ENCODE peak calls at places on chromosome X, in ten cellular contexts. One of them, this sample, is unnamed.

GRCh38 chrX:82934980-82935379 is 573.1 kb upstream of the POU3F4 start:
- DNase-seq in cardiac fibroblast: no peak
- DNase-seq in astrocyte: no peak
- DNase-seq in GM12878: no peak
- DNase-seq in heart left ventricle: no peak
- DNase-seq in astrocyte of the cerebellum: no peak
- DNase-seq in cardiac muscle cell: no peak
- DNase-seq in left lung: no peak
- DNase-seq in upper lobe of right lung: no peak
- DNase-seq in AG10803: no peak
- DNase-seq in this sample: no peak

GRCh38 chrX:136662976-136663375 is 15.0 kb downstream of the CD40LG start:
- DNase-seq in cardiac muscle cell: no peak
- DNase-seq in astrocyte of the cerebellum: no peak
- DNase-seq in AG10803: no peak
- DNase-seq in astrocyte: no peak
- DNase-seq in upper lobe of right lung: no peak
- DNase-seq in left lung: no peak
- DNase-seq in heart left ventricle: no peak
- DNase-seq in cardiac fibroblast: no peak
- DNase-seq in GM12878: no peak
- DNase-seq in this sample: no peak

GRCh38 chrX:46433892-46434291 is 111.3 kb downstream of the ZNF674 start:
- DNase-seq in left lung: no peak
- DNase-seq in cardiac muscle cell: peak
- DNase-seq in astrocyte: peak
- DNase-seq in cardiac fibroblast: peak
- DNase-seq in astrocyte of the cerebellum: no peak
- DNase-seq in AG10803: peak
- DNase-seq in heart left ventricle: no peak
- DNase-seq in upper lobe of right lung: no peak
- DNase-seq in GM12878: no peak
- DNase-seq in this sample: no peak

GRCh38 chrX:46407753-46408130 is 137.5 kb downstream of the ZNF674 start:
- DNase-seq in cardiac muscle cell: peak
- DNase-seq in GM12878: no peak
- DNase-seq in cardiac fibroblast: peak
- DNase-seq in left lung: no peak
- DNase-seq in astrocyte: peak
- DNase-seq in AG10803: peak
- DNase-seq in astrocyte of the cerebellum: no peak
- DNase-seq in heart left ventricle: no peak
- DNase-seq in upper lobe of right lung: no peak
- DNase-seq in this sample: no peak

GRCh38 chrX:110401142-110401541 is 42.5 kb downstream of the RTL9 start:
- DNase-seq in upper lobe of right lung: no peak
- DNase-seq in astrocyte: no peak
- DNase-seq in AG10803: no peak
- DNase-seq in astrocyte of the cerebellum: no peak
- DNase-seq in heart left ventricle: no peak
- DNase-seq in cardiac fibroblast: no peak
- DNase-seq in left lung: no peak
- DNase-seq in GM12878: no peak
- DNase-seq in cardiac muscle cell: no peak
- DNase-seq in this sample: no peak

GRCh38 chrX:41180194-41180902 is 95.1 kb downstream of the USP9X start:
- DNase-seq in upper lobe of right lung: no peak
- DNase-seq in cardiac muscle cell: peak
- DNase-seq in cardiac fibroblast: peak
- DNase-seq in GM12878: peak
- DNase-seq in astrocyte: peak
- DNase-seq in heart left ventricle: peak
- DNase-seq in AG10803: peak
- DNase-seq in left lung: no peak
- DNase-seq in astrocyte of the cerebellum: peak
- DNase-seq in this sample: peak

GRCh38 chrX:53930513-53931380 is 113.5 kb downstream of the PHF8 start:
- DNase-seq in cardiac muscle cell: peak
- DNase-seq in upper lobe of right lung: no peak
- DNase-seq in GM12878: no peak
- DNase-seq in astrocyte of the cerebellum: peak
- DNase-seq in left lung: no peak
- DNase-seq in heart left ventricle: no peak
- DNase-seq in AG10803: peak
- DNase-seq in astrocyte: peak
- DNase-seq in cardiac fibroblast: peak
- DNase-seq in this sample: no peak

GRCh38 chrX:21658152-21658737 is at the start of gene KLHL34:
- DNase-seq in astrocyte: no peak
- DNase-seq in astrocyte of the cerebellum: no peak
- DNase-seq in left lung: peak
- DNase-seq in AG10803: no peak
- DNase-seq in GM12878: no peak
- DNase-seq in upper lobe of right lung: no peak
- DNase-seq in heart left ventricle: peak
- DNase-seq in cardiac fibroblast: no peak
- DNase-seq in cardiac muscle cell: no peak
- DNase-seq in this sample: no peak

GRCh38 chrX:154446430-154446829 is 2.5 kb downstream of the FAM50A start:
- DNase-seq in heart left ventricle: no peak
- DNase-seq in upper lobe of right lung: no peak
- DNase-seq in left lung: no peak
- DNase-seq in GM12878: no peak
- DNase-seq in astrocyte of the cerebellum: no peak
- DNase-seq in cardiac muscle cell: no peak
- DNase-seq in cardiac fibroblast: no peak
- DNase-seq in astrocyte: no peak
- DNase-seq in AG10803: no peak
- DNase-seq in this sample: no peak

GRCh38 chrX:31633349-31633748 is 561.5 kb upstream of the FTHL17 start:
- DNase-seq in AG10803: no peak
- DNase-seq in upper lobe of right lung: no peak
- DNase-seq in astrocyte of the cerebellum: no peak
- DNase-seq in GM12878: no peak
- DNase-seq in astrocyte: no peak
- DNase-seq in cardiac fibroblast: no peak
- DNase-seq in cardiac muscle cell: no peak
- DNase-seq in heart left ventricle: no peak
- DNase-seq in left lung: no peak
- DNase-seq in this sample: no peak

GRCh38 chrX:153397256-153397960 is 3.7 kb downstream of the PNMA6E start:
- DNase-seq in GM12878: no peak
- DNase-seq in left lung: no peak
- DNase-seq in cardiac fibroblast: no peak
- DNase-seq in AG10803: no peak
- DNase-seq in cardiac muscle cell: no peak
- DNase-seq in astrocyte of the cerebellum: no peak
- DNase-seq in upper lobe of right lung: no peak
- DNase-seq in astrocyte: no peak
- DNase-seq in heart left ventricle: no peak
- DNase-seq in this sample: no peak

GRCh38 chrX:42107495-42108139 is 184.3 kb upstream of the CASK start:
- DNase-seq in AG10803: no peak
- DNase-seq in GM12878: no peak
- DNase-seq in astrocyte: no peak
- DNase-seq in upper lobe of right lung: no peak
- DNase-seq in cardiac muscle cell: no peak
- DNase-seq in astrocyte of the cerebellum: no peak
- DNase-seq in heart left ventricle: no peak
- DNase-seq in left lung: no peak
- DNase-seq in cardiac fibroblast: no peak
- DNase-seq in this sample: no peak

GRCh38 chrX:7927259-7928167 is at the start of gene PNPLA4:
- DNase-seq in upper lobe of right lung: peak
- DNase-seq in heart left ventricle: peak
- DNase-seq in AG10803: peak
- DNase-seq in astrocyte of the cerebellum: peak
- DNase-seq in cardiac fibroblast: peak
- DNase-seq in GM12878: peak
- DNase-seq in left lung: peak
- DNase-seq in astrocyte: peak
- DNase-seq in cardiac muscle cell: peak
- DNase-seq in this sample: no peak
- TF ChIP-seq CTCF in upper lobe of right lung: peak
- TF ChIP-seq CTCF in heart left ventricle: no peak
- TF ChIP-seq CTCF in AG10803: peak
- TF ChIP-seq CTCF in astrocyte of the cerebellum: peak
- TF ChIP-seq CTCF in cardiac fibroblast: no peak
- TF ChIP-seq CTCF in GM12878: no peak
- TF ChIP-seq CTCF in left lung: no peak
- TF ChIP-seq CTCF in astrocyte: no peak
- TF ChIP-seq CTCF in cardiac muscle cell: no peak
- TF ChIP-seq CTCF in this sample: no peak

DNA sequence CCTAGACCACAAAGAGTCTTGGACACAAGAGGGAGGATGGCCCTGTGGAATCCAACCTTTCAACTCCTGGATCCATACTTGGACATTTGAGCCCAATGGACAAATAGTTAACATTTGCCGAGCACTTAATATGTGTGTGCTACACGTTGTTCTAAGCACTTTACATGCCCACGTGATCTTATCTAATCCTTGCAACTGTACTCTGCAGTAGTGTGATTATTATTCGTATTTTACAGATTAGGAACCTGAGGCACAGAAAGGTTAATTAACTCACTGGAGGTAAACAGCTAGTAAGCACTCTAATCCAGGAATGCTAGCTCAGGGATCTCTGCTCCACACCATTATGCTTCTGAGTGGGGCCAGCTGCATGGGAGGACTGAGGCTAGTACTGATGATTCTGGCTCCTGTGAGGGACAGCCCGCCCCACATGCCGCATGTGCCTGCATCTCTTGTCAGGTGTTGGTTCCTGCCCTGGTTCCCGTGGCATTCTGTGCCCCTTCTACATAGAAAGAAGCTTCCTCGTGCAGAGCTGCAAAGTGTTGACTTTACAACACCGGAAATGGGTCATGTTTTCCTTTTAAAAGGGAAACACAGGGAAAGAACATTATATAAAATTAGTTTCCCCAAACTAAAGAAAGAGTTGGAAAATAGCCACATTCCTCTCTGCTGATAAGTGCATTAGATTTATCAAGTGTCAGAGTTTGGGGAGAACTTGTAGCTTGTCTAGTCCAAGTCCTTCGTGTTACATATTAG is 34.8 kb downstream of the PLAC1 start:
- DNase-seq in heart left ventricle: no peak
- DNase-seq in AG10803: no peak
- DNase-seq in cardiac muscle cell: peak
- DNase-seq in astrocyte of the cerebellum: no peak
- DNase-seq in upper lobe of right lung: no peak
- DNase-seq in left lung: no peak
- DNase-seq in astrocyte: peak
- DNase-seq in GM12878: no peak
- DNase-seq in cardiac fibroblast: peak
- DNase-seq in this sample: no peak
- H3K4me3 ChIP-seq in heart left ventricle: no peak
- H3K4me3 ChIP-seq in AG10803: no peak
- H3K4me3 ChIP-seq in cardiac muscle cell: no peak
- H3K4me3 ChIP-seq in astrocyte of the cerebellum: no peak
- H3K4me3 ChIP-seq in upper lobe of right lung: no peak
- H3K4me3 ChIP-seq in left lung: no peak
- H3K4me3 ChIP-seq in astrocyte: no peak
- H3K4me3 ChIP-seq in GM12878: no peak
- H3K4me3 ChIP-seq in cardiac fibroblast: no peak
- H3K4me3 ChIP-seq in this sample: no peak

GRCh38 chrX:69615323-69615722 is 590 bp upstream of the EDA start:
- DNase-seq in astrocyte of the cerebellum: no peak
- DNase-seq in cardiac fibroblast: no peak
- DNase-seq in left lung: no peak
- DNase-seq in AG10803: no peak
- DNase-seq in cardiac muscle cell: no peak
- DNase-seq in GM12878: no peak
- DNase-seq in upper lobe of right lung: no peak
- DNase-seq in astrocyte: no peak
- DNase-seq in heart left ventricle: peak
- DNase-seq in this sample: no peak

GRCh38 chrX:69616520-69617203 is 749 bp downstream of the EDA start:
- DNase-seq in upper lobe of right lung: peak
- DNase-seq in GM12878: no peak
- DNase-seq in heart left ventricle: peak
- DNase-seq in astrocyte of the cerebellum: no peak
- DNase-seq in astrocyte: no peak
- DNase-seq in left lung: peak
- DNase-seq in cardiac fibroblast: no peak
- DNase-seq in cardiac muscle cell: peak
- DNase-seq in AG10803: no peak
- DNase-seq in this sample: no peak

GRCh38 chrX:69615779-69616519 is at the start of gene EDA:
- DNase-seq in left lung: peak
- DNase-seq in GM12878: no peak
- DNase-seq in cardiac fibroblast: peak
- DNase-seq in astrocyte of the cerebellum: peak
- DNase-seq in upper lobe of right lung: peak
- DNase-seq in astrocyte: peak
- DNase-seq in heart left ventricle: peak
- DNase-seq in cardiac muscle cell: peak
- DNase-seq in AG10803: peak
- DNase-seq in this sample: no peak

GRCh38 chrX:69614896-69615295 is 1.0 kb upstream of the EDA start:
- DNase-seq in astrocyte: no peak
- DNase-seq in upper lobe of right lung: no peak
- DNase-seq in AG10803: no peak
- DNase-seq in cardiac muscle cell: peak
- DNase-seq in GM12878: no peak
- DNase-seq in heart left ventricle: peak
- DNase-seq in cardiac fibroblast: no peak
- DNase-seq in astrocyte of the cerebellum: no peak
- DNase-seq in left lung: no peak
- DNase-seq in this sample: no peak

GRCh38 chrX:69618803-69619202 is 2.9 kb downstream of the EDA start:
- DNase-seq in astrocyte of the cerebellum: no peak
- DNase-seq in cardiac muscle cell: peak
- DNase-seq in cardiac fibroblast: peak
- DNase-seq in upper lobe of right lung: no peak
- DNase-seq in GM12878: no peak
- DNase-seq in left lung: no peak
- DNase-seq in heart left ventricle: peak
- DNase-seq in AG10803: peak
- DNase-seq in astrocyte: no peak
- DNase-seq in this sample: no peak
- TF ChIP-seq CTCF in astrocyte of the cerebellum: peak
- TF ChIP-seq CTCF in cardiac muscle cell: peak
- TF ChIP-seq CTCF in cardiac fibroblast: no peak
- TF ChIP-seq CTCF in upper lobe of right lung: peak
- TF ChIP-seq CTCF in GM12878: peak
- TF ChIP-seq CTCF in left lung: peak
- TF ChIP-seq CTCF in heart left ventricle: peak
- TF ChIP-seq CTCF in AG10803: peak
- TF ChIP-seq CTCF in astrocyte: peak
- TF ChIP-seq CTCF in this sample: no peak

DNA sequence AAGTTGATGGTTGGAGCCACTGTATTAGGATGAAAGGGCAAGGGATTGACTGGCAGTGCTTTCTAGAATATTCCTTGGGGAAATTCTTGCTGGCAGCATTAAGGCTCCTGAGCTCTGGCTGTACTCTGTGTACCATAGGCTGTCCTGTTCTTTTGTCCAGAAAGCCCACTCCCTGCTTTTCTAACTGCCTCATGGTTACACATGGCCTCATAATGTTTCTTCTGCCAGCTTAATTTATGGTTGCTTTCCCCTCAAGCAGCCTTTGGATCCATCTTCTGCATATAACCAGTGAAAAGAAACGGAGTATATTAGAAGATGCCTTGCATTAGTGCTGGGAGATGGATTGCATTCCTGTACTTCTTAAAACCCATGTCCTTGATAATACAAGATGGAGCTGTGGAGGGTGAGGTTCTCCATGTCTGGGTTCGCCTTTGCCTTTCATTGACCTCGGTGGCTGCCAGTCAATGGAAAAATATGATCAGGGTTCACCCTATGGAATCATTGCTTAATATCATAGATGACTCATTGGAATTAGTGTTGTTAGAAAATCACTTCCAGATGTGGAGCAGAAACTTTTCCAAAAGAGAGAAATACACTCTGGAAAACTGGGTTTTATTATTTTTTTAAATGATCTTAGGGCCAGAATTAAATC is 24.7 kb downstream of the DOCK11 start:
- DNase-seq in AG10803: peak
- DNase-seq in astrocyte of the cerebellum: peak
- DNase-seq in upper lobe of right lung: no peak
- DNase-seq in GM12878: no peak
- DNase-seq in heart left ventricle: no peak
- DNase-seq in left lung: no peak
- DNase-seq in astrocyte: peak
- DNase-seq in cardiac muscle cell: peak
- DNase-seq in cardiac fibroblast: peak
- DNase-seq in this sample: no peak
- H3K4me3 ChIP-seq in AG10803: no peak
- H3K4me3 ChIP-seq in astrocyte of the cerebellum: no peak
- H3K4me3 ChIP-seq in upper lobe of right lung: no peak
- H3K4me3 ChIP-seq in GM12878: no peak
- H3K4me3 ChIP-seq in heart left ventricle: no peak
- H3K4me3 ChIP-seq in left lung: no peak
- H3K4me3 ChIP-seq in astrocyte: peak
- H3K4me3 ChIP-seq in cardiac muscle cell: no peak
- H3K4me3 ChIP-seq in cardiac fibroblast: no peak
- H3K4me3 ChIP-seq in this sample: no peak

This sample was measured in AG04449.